ENCODE peak calls at places on chromosomes 11 and 22, in six cellular contexts. G is adrenal gland; C is CD4-positive, CD25-positive, alpha-beta regulatory T cell; D is heart left ventricle; A is K562; E is tibial nerve. Z is an unnamed sample.

GRCh38 chr22:41636467-41636866 is 15.4 kb downstream of the XRCC6 start:
- DNase-seq in G (peak; percentile 82), C (no peak), D (peak; percentile 32), A (no peak), E (no peak), Z (no peak)

GRCh38 chr11:131889146-131889577 is 518.7 kb downstream of the NTM start:
- DNase-seq in G (no peak), C (no peak), D (no peak), A (no peak), E (no peak), Z (no peak)

GRCh38 chr11:11446562-11446961 is 93.5 kb upstream of the CSNK2A3 start:
- DNase-seq in G (no peak), C (no peak), D (no peak), A (no peak), E (no peak), Z (no peak)

GRCh38 chr11:67674442-67674871 is at the start of gene ALDH3B2:
- DNase-seq in G (no peak), C (no peak), D (no peak), A (no peak), E (no peak), Z (no peak)

GRCh38 chr11:74169736-74170458 is 905 bp downstream of the C2CD3 start:
- DNase-seq in G (no peak), C (peak; percentile 16), D (no peak), A (no peak), E (no peak), Z (no peak)

GRCh38 chr11:75591371-75591770 is 29.3 kb downstream of the SERPINH1 start:
- DNase-seq in G (no peak), C (no peak), D (no peak), A (no peak), E (no peak), Z (no peak)

GRCh38 chr22:23670378-23671295 is 20.2 kb upstream of the RGL4 start:
- DNase-seq in G (no peak), C (no peak), D (no peak), A (no peak), E (no peak), Z (no peak)

GRCh38 chr11:72743321-72744221 is 8.6 kb downstream of the ARAP1 start:
- DNase-seq in G (no peak), C (no peak), D (no peak), A (no peak), E (no peak), Z (no peak)

GRCh38 chr11:118917488-118918127 is 8.1 kb downstream of the BCL9L start:
- DNase-seq in G (peak; percentile 86), C (peak; percentile 68), D (no peak), A (no peak), E (peak; percentile 68), Z (peak; percentile 60)

GRCh38 chr11:26841818-26842457 is 120.1 kb upstream of the SLC5A12 start:
- DNase-seq in G (no peak), C (no peak), D (no peak), A (no peak), E (no peak), Z (no peak)

GRCh38 chr11:7858001-7858400 is 61.3 kb upstream of the OR5P2 start:
- DNase-seq in G (no peak), C (no peak), D (no peak), A (no peak), E (no peak), Z (no peak)

GRCh38 chr11:78535920-78536319 is 38.7 kb downstream of the NARS2 start:
- DNase-seq in G (no peak), C (no peak), D (no peak), A (no peak), E (no peak), Z (no peak)

GRCh38 chr11:10742460-10743208 is 8.4 kb upstream of the CTR9 start:
- DNase-seq in G (peak; percentile 30), C (peak; percentile 71), D (no peak), A (peak; percentile 53), E (no peak), Z (peak; percentile 81)

GRCh38 chr11:118117790-118118601 is 31.2 kb upstream of the SMIM35 start:
- DNase-seq in G (no peak), C (peak; percentile 7), D (no peak), A (no peak), E (no peak), Z (no peak)

GRCh38 chr11:2533642-2534115 is 88.9 kb downstream of the KCNQ1 start:
- DNase-seq in G (peak; percentile 88), C (no peak), D (peak; percentile 82), A (peak; percentile 88), E (peak; percentile 66), Z (no peak)

GRCh38 chr11:2534131-2534956 is 89.5 kb downstream of the KCNQ1 start:
- DNase-seq in G (peak; percentile 62), C (no peak), D (no peak), A (no peak), E (no peak), Z (no peak)

GRCh38 chr11:2531987-2532703 is 87.3 kb downstream of the KCNQ1 start:
- DNase-seq in G (no peak), C (no peak), D (no peak), A (no peak), E (no peak), Z (no peak)

GRCh38 chr11:2531277-2531986 is 86.6 kb downstream of the KCNQ1 start:
- DNase-seq in G (peak; percentile 58), C (peak; percentile 42), D (peak; percentile 67), A (peak; percentile 84), E (peak; percentile 66), Z (peak; percentile 52)

GRCh38 chr11:2532704-2533641 is 88.2 kb downstream of the KCNQ1 start:
- DNase-seq in G (peak; percentile 88), C (peak; percentile 91), D (peak; percentile 89), A (peak; percentile 88), E (peak; percentile 85), Z (peak; percentile 85)
- H3K4me3 ChIP-seq in G (peak overlapping the region; percentile 35), C (no peak overlapping the region), D (peak overlapping the region; percentile 58), A (no peak overlapping the region), E (no peak overlapping the region), Z (no peak overlapping the region)

GRCh38 chr11:18011633-18012313 is 1.1 kb downstream of the SERGEF start:
- DNase-seq in G (no peak), C (peak; percentile 37), D (peak; percentile 6), A (peak; percentile 18), E (no peak), Z (no peak)
- H3K27ac ChIP-seq in G (peak overlapping the region; percentile 82), C (peak overlapping the region; percentile 88), D (no peak overlapping the region), A (peak overlapping the region; percentile 14), E (no peak overlapping the region), Z (peak overlapping the region; percentile 73)

DNA sequence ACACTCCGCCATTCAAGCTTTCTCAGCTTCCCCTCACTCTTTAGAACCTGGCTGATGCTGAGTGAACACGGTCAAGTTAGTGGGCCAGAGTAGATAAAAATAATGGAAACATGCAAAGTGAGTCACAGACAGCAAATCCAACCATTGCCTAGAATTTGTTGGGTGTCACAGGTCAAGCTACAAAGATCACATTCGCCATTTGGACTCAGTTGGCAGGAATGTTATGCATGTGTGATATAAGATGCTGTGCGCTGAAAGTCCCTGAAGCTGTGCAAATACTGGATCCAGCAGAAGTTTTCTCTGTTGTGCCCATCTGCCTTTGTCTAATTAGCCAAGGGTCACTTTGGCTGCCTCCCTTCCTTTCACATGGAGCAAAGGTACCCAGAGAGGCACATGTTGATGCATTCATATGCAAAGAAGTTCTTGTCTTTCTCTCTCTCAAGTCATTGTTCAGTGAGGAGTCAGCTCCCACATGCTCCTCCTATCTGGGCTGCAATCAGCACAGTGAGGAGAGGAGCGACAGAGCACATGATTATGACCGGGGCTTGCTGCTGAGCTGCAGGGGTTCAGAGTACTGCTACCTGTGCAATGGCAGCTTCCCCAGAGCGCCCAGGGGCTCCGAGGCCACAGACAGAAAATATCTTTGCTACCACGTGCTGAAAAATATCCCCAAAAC is 39.7 kb downstream of the FLI1 start:
- DNase-seq in G (no peak), C (peak; percentile 47), D (no peak), A (no peak), E (no peak), Z (no peak)
- H3K4me1 ChIP-seq in G (no peaks in the 10 kb centered on the region), C (peaks cover 100% of the 10 kb centered on the region), D (peaks cover 10% of the 10 kb centered on the region), A (no peaks in the 10 kb centered on the region), E (peaks cover 8% of the 10 kb centered on the region), Z (peaks cover 100% of the 10 kb centered on the region)

GRCh38 chr11:117026593-117027330 is 71.5 kb downstream of the SIK3 start:
- DNase-seq in G (no peak), C (peak; percentile 16), D (no peak), A (no peak), E (no peak), Z (no peak)
- H3K4me3 ChIP-seq in G (no peak overlapping the region), C (no peak overlapping the region), D (no peak overlapping the region), A (no peak overlapping the region), E (no peak overlapping the region), Z (no peak overlapping the region)

GRCh38 chr11:57482782-57483569 is 22.6 kb downstream of the RTN4RL2 start:
- DNase-seq in G (peak; percentile 22), C (peak; percentile 39), D (peak; percentile 34), A (no peak), E (no peak), Z (peak; percentile 48)
- H3K27ac ChIP-seq in G (no peak overlapping the region), C (no peak overlapping the region), D (no peak overlapping the region), A (no peak overlapping the region), E (no peak overlapping the region), Z (no peak overlapping the region)

GRCh38 chr11:64883575-64883974 is 5.2 kb upstream of the EHD1 start:
- DNase-seq in G (no peak), C (no peak), D (no peak), A (no peak), E (no peak), Z (no peak)
- H3K4me1 ChIP-seq in G (peaks cover 4% of the 10 kb centered on the region), C (peaks cover 44% of the 10 kb centered on the region), D (no peaks in the 10 kb centered on the region), A (peaks cover 37% of the 10 kb centered on the region), E (peaks cover 31% of the 10 kb centered on the region), Z (peaks cover 59% of the 10 kb centered on the region)

GRCh38 chr22:50678651-50679521 is 6.3 kb downstream of the SHANK3 start:
- DNase-seq in G (peak; percentile 10), C (no peak), D (no peak), A (no peak), E (no peak), Z (peak; percentile 29)
- H3K4me3 ChIP-seq in G (no peak overlapping the region), C (no peak overlapping the region), D (peak overlapping the region; percentile 71), A (no peak overlapping the region), E (no peak overlapping the region), Z (no peak overlapping the region)

Z was measured in CD4-positive, alpha-beta memory T cell.